ENCODE peak calls at places on chromosomes 4 and X, in eight cellular contexts. P is neural crest cell; J is cardiac muscle cell; U is right cardiac atrium; A is mucosa of gallbladder; D is amniotic epithelial cell; Q is left lobe of liver; B is central memory CD4-positive, alpha-beta T cell. N is an unnamed sample.
A peak's percentile ranks its signal among the peaks of the same experiment; 100 is the strongest.

GRCh38 chr4:76562851-76563803 is 128.1 kb downstream of the SHROOM3 start:
- DNase-seq in P (no peak), J (no peak), U (no peak), A (no peak), D (peak; percentile 48), Q (no peak), B (no peak), N (no peak)

GRCh38 chr4:138035781-138036258 is 206.3 kb downstream of the SLC7A11 start:
- DNase-seq in P (no peak), J (peak; percentile 79), U (no peak), A (no peak), D (peak; percentile 71), Q (no peak), B (no peak), N (peak; percentile 28)

GRCh38 chrX:24468245-24468644 is 3.2 kb downstream of the PDK3 start:
- DNase-seq in P (no peak), J (no peak), U (no peak), A (no peak), D (no peak), Q (no peak), B (no peak), N (no peak)

GRCh38 chr4:124710911-124711310 is 1.6 kb downstream of the ANKRD50 start:
- DNase-seq in P (no peak), J (peak; percentile 28), U (no peak), A (no peak), D (peak; percentile 29), Q (no peak), B (no peak), N (no peak)

GRCh38 chrX:9539611-9540387 is 74.9 kb downstream of the TBL1X start:
- DNase-seq in P (no peak), J (no peak), U (no peak), A (no peak), D (no peak), Q (no peak), B (no peak), N (no peak)

GRCh38 chr4:119865789-119866188 is 200.9 kb downstream of the MAD2L1 start:
- DNase-seq in P (no peak), J (no peak), U (no peak), A (no peak), D (no peak), Q (no peak), B (no peak), N (no peak)

GRCh38 chr4:128583753-128584712 is 225.5 kb upstream of the JADE1 start:
- DNase-seq in P (no peak), J (peak; percentile 64), U (peak; percentile 72), A (peak; percentile 70), D (peak; percentile 51), Q (peak; percentile 56), B (no peak), N (no peak)

GRCh38 chrX:320126-320783 is 1.7 kb upstream of the GTPBP6 start:
- DNase-seq in P (no peak), J (peak; percentile 40), U (peak; percentile 74), A (no peak), D (no peak), Q (no peak), B (no peak), N (no peak)

GRCh38 chr4:149825336-149825735 is 9.7 kb upstream of the IQCM start:
- DNase-seq in P (no peak), J (no peak), U (no peak), A (no peak), D (no peak), Q (no peak), B (no peak), N (no peak)

GRCh38 chr4:121189811-121190210 is 25.7 kb upstream of the TNIP3 start:
- DNase-seq in P (no peak), J (no peak), U (no peak), A (no peak), D (no peak), Q (no peak), B (peak; percentile 62), N (no peak)

GRCh38 chr4:6538586-6538985 is 36.4 kb upstream of the MAN2B2 start:
- DNase-seq in P (no peak), J (no peak), U (no peak), A (no peak), D (no peak), Q (no peak), B (no peak), N (peak; percentile 43)

N was measured in T47D.